ENCODE peak calls at places on chromosomes 7 and 10, in five cellular contexts. M is sigmoid colon, R is GM12891, H is ovary, G is gastrocnemius medialis. N is an unnamed sample.

GRCh38 chr10:74822583-74823089 is 3.8 kb upstream of the KAT6B start:
- DNase-seq in M (no peak), R (no peak), H (no peak), G (peak; percentile 26), N (no peak)

GRCh38 chr7:95001815-95002561 is 94.6 kb downstream of the PPP1R9A start:
- DNase-seq in M (no peak), R (no peak), H (no peak), G (no peak), N (no peak)

GRCh38 chr10:119191881-119192280 is 13.3 kb upstream of the PRDX3 start:
- DNase-seq in M (peak; percentile 22), R (no peak), H (no peak), G (no peak), N (peak; percentile 42)

GRCh38 chr7:51366930-51367613 is 50.5 kb upstream of the COBL start:
- DNase-seq in M (no peak), R (peak; percentile 35), H (peak; percentile 15), G (peak; percentile 9), N (peak; percentile 59)

GRCh38 chr10:51934373-51934772 is 235.0 kb upstream of the CSTF2T start:
- DNase-seq in M (no peak), R (no peak), H (no peak), G (no peak), N (no peak)

GRCh38 chr10:672139-672538 is 17.3 kb downstream of the DIP2C start:
- DNase-seq in M (no peak), R (no peak), H (no peak), G (no peak), N (no peak)

GRCh38 chr7:99380823-99381663 is 6.5 kb downstream of the ARPC1B start:
- DNase-seq in M (no peak), R (peak; percentile 76), H (no peak), G (no peak), N (no peak)

GRCh38 chr7:37015353-37016034 is 291.2 kb upstream of the AOAH start:
- DNase-seq in M (no peak), R (no peak), H (no peak), G (no peak), N (no peak)

GRCh38 chr10:132157101-132157500 is 29.6 kb upstream of the DPYSL4 start:
- DNase-seq in M (no peak), R (no peak), H (no peak), G (no peak), N (no peak)

GRCh38 chr10:107163904-107164861 is at the start of gene SORCS1:
- DNase-seq in M (peak; percentile 78), R (no peak), H (no peak), G (no peak), N (no peak)

GRCh38 chr7:131556912-131557457 is 557 bp upstream of the PODXL start:
- DNase-seq in M (no peak), R (no peak), H (no peak), G (no peak), N (no peak)

GRCh38 chr7:28165971-28166955 is 14.3 kb downstream of the JAZF1 start:
- DNase-seq in M (no peak), R (no peak), H (no peak), G (no peak), N (no peak)

GRCh38 chr7:115038158-115038557 is 116.3 kb downstream of the MDFIC start:
- DNase-seq in M (no peak), R (no peak), H (no peak), G (no peak), N (no peak)

GRCh38 chr10:122279725-122280141 is 8.6 kb downstream of the BTBD16 start:
- DNase-seq in M (peak; percentile 58), R (no peak), H (no peak), G (no peak), N (no peak)

GRCh38 chr10:69629897-69630650 is at the start of gene FAM241B:
- DNase-seq in M (peak; percentile 80), R (peak; percentile 69), H (peak; percentile 57), G (peak; percentile 18), N (peak; percentile 94)

GRCh38 chr10:70477661-70478162 is 855 bp upstream of the PALD1 start:
- DNase-seq in M (no peak), R (no peak), H (peak; percentile 53), G (no peak), N (no peak)

GRCh38 chr10:58175990-58176910 is 91.4 kb downstream of the IPMK start:
- DNase-seq in M (no peak), R (no peak), H (no peak), G (no peak), N (no peak)

GRCh38 chr10:123622381-123622780 is 43.8 kb upstream of the GPR26 start:
- DNase-seq in M (no peak), R (no peak), H (no peak), G (no peak), N (no peak)

GRCh38 chr10:70120417-70120816 is 12.2 kb downstream of the AIFM2 start:
- DNase-seq in M (no peak), R (no peak), H (no peak), G (no peak), N (no peak)

GRCh38 chr10:121154846-121155245 is 303.7 kb downstream of the WDR11 start:
- DNase-seq in M (no peak), R (no peak), H (no peak), G (no peak), N (no peak)

GRCh38 chr10:43137701-43137970 is 609 bp upstream of the CSGALNACT2 start:
- DNase-seq in M (no peak), R (no peak), H (peak; percentile 62), G (no peak), N (no peak)

GRCh38 chr7:129423700-129424410 is 10.4 kb upstream of the STRIP2 start:
- DNase-seq in M (no peak), R (no peak), H (no peak), G (no peak), N (no peak)

GRCh38 chr7:29588900-29589696 is 25.5 kb downstream of the PRR15 start:
- DNase-seq in M (no peak), R (peak; percentile 30), H (no peak), G (no peak), N (peak; percentile 57)

GRCh38 chr10:5078781-5079180 is 15.4 kb upstream of the AKR1C3 start:
- DNase-seq in M (no peak), R (no peak), H (no peak), G (no peak), N (no peak)

GRCh38 chr10:98097611-98098010 is 36.8 kb upstream of the R3HCC1L start:
- DNase-seq in M (no peak), R (no peak), H (no peak), G (no peak), N (no peak)

GRCh38 chr10:43304687-43305333 is 37.9 kb upstream of the RASGEF1A start:
- DNase-seq in M (peak; percentile 87), R (no peak), H (peak; percentile 69), G (peak; percentile 33), N (peak; percentile 38)

GRCh38 chr10:111435871-111436270 is 359.0 kb downstream of the ADRA2A start:
- DNase-seq in M (no peak), R (no peak), H (no peak), G (no peak), N (no peak)

GRCh38 chr10:72375585-72375984 is 20.9 kb upstream of the DNAJB12 start:
- DNase-seq in M (no peak), R (no peak), H (no peak), G (no peak), N (no peak)

GRCh38 chr10:71398991-71399375 is 2.3 kb downstream of the CDH23 start:
- DNase-seq in M (no peak), R (no peak), H (no peak), G (no peak), N (no peak)

GRCh38 chr7:3301831-3302618 is 973 bp downstream of the SDK1 start:
- DNase-seq in M (peak; percentile 67), R (no peak), H (no peak), G (no peak), N (no peak)

GRCh38 chr10:69101451-69102095 is 13.7 kb downstream of the SRGN start:
- DNase-seq in M (no peak), R (no peak), H (no peak), G (no peak), N (no peak)

GRCh38 chr7:29091121-29091601 is 55.2 kb downstream of the CPVL start:
- DNase-seq in M (no peak), R (no peak), H (peak; percentile 56), G (no peak), N (no peak)

GRCh38 chr10:33675235-33675634 is 340.8 kb upstream of the NRP1 start:
- DNase-seq in M (no peak), R (no peak), H (no peak), G (no peak), N (no peak)

DNA sequence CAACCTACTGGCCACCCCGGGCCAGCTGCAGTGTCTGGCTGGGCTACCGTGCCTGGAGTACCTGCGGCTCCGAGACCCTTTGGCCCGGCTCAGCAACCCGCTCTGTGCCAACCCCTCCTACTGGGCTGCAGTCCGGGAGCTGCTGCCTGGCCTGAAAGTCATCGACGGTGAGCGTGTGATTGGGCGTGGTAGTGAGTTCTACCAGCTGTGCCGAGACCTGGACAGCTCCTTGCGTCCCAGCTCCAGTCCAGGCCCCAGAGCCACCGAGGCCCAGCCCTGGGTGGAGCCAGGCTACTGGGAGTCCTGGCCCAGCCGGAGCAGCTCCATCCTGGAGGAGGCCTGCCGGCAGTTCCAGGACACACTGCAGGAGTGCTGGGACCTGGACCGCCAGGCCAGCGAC is 4.2 kb downstream of the RARRES2 start:
- DNase-seq in M (no peak), R (no peak), H (no peak), G (no peak), N (no peak)
- TF ChIP-seq POLR2A in M (no peak), R (no peak), H (no peak), G (no peak), N (no peak)

GRCh38 chr7:44573464-44574285 is at the start of gene DDX56:
- DNase-seq in M (peak; percentile 97), R (peak; percentile 97), H (peak; percentile 94), G (peak; percentile 93), N (peak; percentile 99)
- TF ChIP-seq POLR2A in M (peak; percentile 91), R (peak; percentile 94), H (peak; percentile 85), G (peak; percentile 89), N (peak; percentile 98)

GRCh38 chr7:153110606-153111005 is 351.1 kb downstream of the ACTR3B start:
- DNase-seq in M (no peak), R (no peak), H (no peak), G (no peak), N (no peak)

DNA sequence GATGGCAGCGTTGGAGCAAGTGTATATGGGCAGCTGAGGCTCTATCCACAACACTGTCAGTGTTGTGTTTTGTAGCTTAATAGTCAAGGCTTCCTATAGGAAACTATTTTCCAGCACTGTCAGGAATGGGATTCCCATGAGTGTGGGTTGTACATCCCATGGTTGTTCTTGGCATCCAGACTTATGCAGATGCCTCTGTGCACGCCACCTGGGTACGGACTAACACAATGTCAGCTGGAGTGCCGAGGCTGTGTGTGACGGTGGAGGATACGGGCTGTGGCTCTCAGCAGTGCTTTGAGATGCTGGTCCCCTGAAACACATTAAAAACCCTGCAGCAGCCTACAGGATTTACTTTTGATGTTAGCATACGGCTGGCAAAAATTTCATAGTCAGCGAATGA is 350.0 kb downstream of the ACTR3B start:
- DNase-seq in M (no peak), R (no peak), H (no peak), G (no peak), N (no peak)
- TF ChIP-seq POLR2A in M (no peak), R (no peak), H (no peak), G (no peak), N (no peak)

GRCh38 chr7:16644624-16644986 is 949 bp downstream of the ANKMY2 start:
- DNase-seq in M (peak; percentile 82), R (no peak), H (peak; percentile 50), G (peak; percentile 33), N (peak; percentile 88)
- TF ChIP-seq POLR2A in M (no peak), R (no peak), H (no peak), G (peak; percentile 32), N (peak; percentile 67)

GRCh38 chr7:109213081-109213480 is 643.4 kb downstream of the DNAJB9 start:
- DNase-seq in M (no peak), R (no peak), H (no peak), G (no peak), N (no peak)
- TF ChIP-seq POLR2A in M (no peak), R (no peak), H (no peak), G (no peak), N (no peak)